ENCODE peak calls at places on chromosome 6, in nine cellular contexts. V, S, E, F, W, M, P, T and R are unnamed samples. For H3K9me3, the result is how much of the 10 kb centered on the place peaks cover.

GRCh38 chr6:152701863-152702401 is 4.2 kb downstream of the MYCT1 start:
- DNase-seq in V (no peak), S (peak), E (no peak), F (no peak), W (no peak), M (no peak), P (no peak), T (no peak), R (no peak)

GRCh38 chr6:90008189-90008907 is 114.1 kb downstream of the GJA10 start:
- DNase-seq in V (no peak), S (no peak), E (no peak), F (no peak), W (no peak), M (no peak), P (no peak), T (no peak), R (no peak)

GRCh38 chr6:44122821-44123220 is 4.4 kb downstream of the MRPL14 start:
- DNase-seq in V (no peak), S (peak), E (no peak), F (no peak), W (no peak), M (no peak), P (no peak), T (no peak), R (no peak)

GRCh38 chr6:92756912-92757311 is 662.4 kb downstream of the EPHA7 start:
- DNase-seq in V (no peak), S (no peak), E (no peak), F (no peak), W (no peak), M (no peak), P (no peak), T (no peak), R (no peak)

GRCh38 chr6:107561325-107561724 is 71.4 kb downstream of the SOBP start:
- DNase-seq in V (no peak), S (no peak), E (peak), F (peak), W (no peak), M (peak), P (peak), T (no peak), R (peak)

GRCh38 chr6:144931172-144932035 is 646.3 kb downstream of the UTRN start:
- DNase-seq in V (no peak), S (peak), E (peak), F (no peak), W (no peak), M (no peak), P (no peak), T (peak), R (peak)

GRCh38 chr6:78513856-78514255 is 353.5 kb upstream of the IRAK1BP1 start:
- DNase-seq in V (no peak), S (no peak), E (no peak), F (no peak), W (no peak), M (no peak), P (no peak), T (no peak), R (peak)

GRCh38 chr6:54236984-54237383 is 71.3 kb upstream of the TINAG start:
- DNase-seq in V (no peak), S (no peak), E (no peak), F (no peak), W (no peak), M (no peak), P (no peak), T (no peak), R (no peak)

GRCh38 chr6:150142657-150143501 is at the start of gene PPP1R14C:
- DNase-seq in V (no peak), S (no peak), E (peak), F (peak), W (no peak), M (no peak), P (no peak), T (no peak), R (no peak)

GRCh38 chr6:110944681-110945151 is 13.8 kb upstream of the GTF3C6 start:
- DNase-seq in V (no peak), S (peak), E (no peak), F (no peak), W (peak), M (no peak), P (no peak), T (peak), R (no peak)

DNA sequence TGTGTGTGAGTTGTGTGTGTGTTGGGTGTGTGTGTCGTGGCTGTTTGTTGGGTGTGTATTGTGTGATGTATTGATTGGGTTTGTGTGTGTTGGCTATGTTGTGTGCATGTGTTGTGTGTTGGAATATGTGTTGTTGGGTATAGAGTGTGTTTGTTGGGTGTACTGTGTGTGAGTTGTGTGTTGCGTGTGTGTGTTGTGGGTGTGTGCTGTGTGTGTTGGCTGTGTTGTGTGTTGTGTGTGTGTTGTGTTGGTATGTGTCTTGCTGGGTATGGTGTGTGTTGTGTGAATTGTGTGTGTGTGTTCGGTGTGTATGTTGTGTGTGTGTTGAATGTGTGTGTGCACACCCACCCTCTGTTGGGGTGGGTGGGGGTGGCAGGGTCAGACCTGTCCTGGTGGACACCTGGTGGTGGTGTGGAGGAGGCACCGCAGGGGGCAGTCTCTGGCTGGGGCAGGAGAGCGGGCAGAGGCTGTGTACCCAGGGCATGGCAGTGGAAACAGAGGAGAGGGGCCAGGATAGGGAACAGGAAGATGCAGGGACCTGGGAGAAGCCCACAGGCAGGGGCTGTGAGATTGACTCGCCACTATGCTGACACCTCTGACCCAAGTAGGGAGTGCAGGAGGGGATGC is 25.5 kb upstream of the PXDC1 start:
- DNase-seq in V (no peak), S (no peak), E (no peak), F (no peak), W (no peak), M (no peak), P (no peak), T (peak), R (no peak)
- TF ChIP-seq CTCF in V (no peak), S (no peak), E (no peak), F (no peak), W (peak), M (no peak), P (no peak), T (no peak), R (peak)

DNA sequence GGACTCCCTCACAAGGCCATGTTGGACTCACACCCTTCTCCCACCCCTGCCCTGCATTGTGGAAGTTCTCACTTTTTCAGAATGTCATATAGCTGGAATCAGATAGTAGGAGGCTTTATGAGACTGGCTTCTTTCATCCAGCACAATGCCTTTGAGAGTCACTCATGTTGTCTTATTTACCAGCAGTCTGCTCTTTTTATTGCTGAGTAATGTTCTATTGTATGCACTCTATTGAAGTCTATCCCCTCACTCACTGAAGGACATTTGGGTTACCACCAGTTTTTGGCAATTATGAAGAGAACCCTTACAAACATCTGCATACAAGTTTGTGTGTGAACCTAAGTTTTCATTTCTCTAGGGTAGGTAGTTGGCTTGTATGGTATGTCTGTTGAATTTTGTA is 80.8 kb upstream of the KCNK16 start:
- DNase-seq in V (no peak), S (no peak), E (no peak), F (no peak), W (no peak), M (no peak), P (no peak), T (no peak), R (no peak)
- H3K9me3 ChIP-seq in V (under half), S (under half), E (under half), F (under half), W (under half), M (under half), P (under half), T (under half), R (under half)

DNA sequence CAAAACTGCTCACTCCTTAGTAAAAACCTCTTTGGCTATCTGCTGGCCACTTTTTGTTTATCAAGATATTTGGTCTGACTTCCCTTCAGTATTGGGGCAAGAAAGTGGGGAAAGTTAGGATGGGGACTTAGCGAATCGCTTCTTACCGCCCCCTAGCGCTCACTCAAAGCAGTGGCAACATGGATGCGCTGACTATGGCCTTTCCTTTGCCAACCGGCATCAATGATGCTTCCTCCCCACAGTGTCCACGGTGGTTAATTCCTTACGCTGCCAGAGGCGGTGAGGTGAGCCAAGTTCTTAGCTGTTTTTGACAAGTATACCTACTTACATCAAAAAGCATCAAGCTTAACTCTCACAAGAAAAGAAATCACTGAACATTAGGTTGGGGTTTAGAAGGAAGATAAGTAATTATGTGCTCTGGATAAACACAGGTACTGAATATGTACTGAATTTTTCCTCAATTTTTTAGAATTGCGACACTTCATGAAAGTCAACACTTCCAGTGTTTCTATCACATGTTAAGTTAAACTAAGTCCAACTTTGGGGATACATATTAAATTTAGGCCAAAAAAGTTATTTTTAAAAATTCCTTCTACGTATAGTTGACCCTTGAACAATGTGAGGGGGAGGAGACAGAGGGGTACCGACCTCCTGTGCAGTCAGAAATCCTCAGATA is 86.7 kb downstream of the GMDS start:
- DNase-seq in V (no peak), S (no peak), E (no peak), F (no peak), W (no peak), M (no peak), P (no peak), T (peak), R (peak)
- TF ChIP-seq CTCF in V (no peak), S (peak), E (no peak), F (no peak), W (peak), M (no peak), P (no peak), T (peak), R (peak)

GRCh38 chr6:147297663-147298313 is 93.6 kb downstream of the STXBP5 start:
- DNase-seq in V (no peak), S (no peak), E (no peak), F (no peak), W (no peak), M (no peak), P (no peak), T (no peak), R (no peak)
- H3K9me3 ChIP-seq in V (under half), S (under half), E (under half), F (under half), W (under half), M (under half), P (under half), T (under half), R (under half)

GRCh38 chr6:157606516-157606915 is 216.5 kb upstream of the SNX9 start:
- DNase-seq in V (no peak), S (no peak), E (no peak), F (no peak), W (no peak), M (no peak), P (no peak), T (no peak), R (no peak)
- TF ChIP-seq CTCF in V (no peak), S (no peak), E (no peak), F (no peak), W (no peak), M (no peak), P (no peak), T (no peak), R (no peak)

DNA sequence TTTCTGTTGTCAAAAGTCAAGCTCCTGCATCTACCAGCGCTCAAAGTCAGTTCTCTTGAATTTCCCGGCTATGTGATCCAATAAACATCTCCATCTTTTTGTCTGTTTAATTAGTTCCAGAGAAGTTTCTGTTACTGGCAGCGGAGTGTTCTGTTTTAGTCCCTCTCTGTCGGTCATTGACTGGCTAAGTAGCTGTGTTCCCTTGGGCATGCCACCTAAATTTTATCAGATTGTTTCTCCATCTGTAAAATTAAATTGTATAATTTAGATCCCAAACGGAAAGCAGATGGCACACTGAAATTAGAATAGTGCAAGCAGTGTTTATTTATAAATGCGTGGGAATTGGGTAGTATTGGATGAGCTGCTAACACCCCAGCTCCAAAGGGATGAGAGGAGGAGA is 29.7 kb upstream of the PRL start:
- DNase-seq in V (no peak), S (no peak), E (no peak), F (no peak), W (no peak), M (no peak), P (no peak), T (no peak), R (peak)
- H3K9me3 ChIP-seq in V (under half), S (under half), E (under half), F (under half), W (under half), M (under half), P (under half), T (under half), R (under half)

DNA sequence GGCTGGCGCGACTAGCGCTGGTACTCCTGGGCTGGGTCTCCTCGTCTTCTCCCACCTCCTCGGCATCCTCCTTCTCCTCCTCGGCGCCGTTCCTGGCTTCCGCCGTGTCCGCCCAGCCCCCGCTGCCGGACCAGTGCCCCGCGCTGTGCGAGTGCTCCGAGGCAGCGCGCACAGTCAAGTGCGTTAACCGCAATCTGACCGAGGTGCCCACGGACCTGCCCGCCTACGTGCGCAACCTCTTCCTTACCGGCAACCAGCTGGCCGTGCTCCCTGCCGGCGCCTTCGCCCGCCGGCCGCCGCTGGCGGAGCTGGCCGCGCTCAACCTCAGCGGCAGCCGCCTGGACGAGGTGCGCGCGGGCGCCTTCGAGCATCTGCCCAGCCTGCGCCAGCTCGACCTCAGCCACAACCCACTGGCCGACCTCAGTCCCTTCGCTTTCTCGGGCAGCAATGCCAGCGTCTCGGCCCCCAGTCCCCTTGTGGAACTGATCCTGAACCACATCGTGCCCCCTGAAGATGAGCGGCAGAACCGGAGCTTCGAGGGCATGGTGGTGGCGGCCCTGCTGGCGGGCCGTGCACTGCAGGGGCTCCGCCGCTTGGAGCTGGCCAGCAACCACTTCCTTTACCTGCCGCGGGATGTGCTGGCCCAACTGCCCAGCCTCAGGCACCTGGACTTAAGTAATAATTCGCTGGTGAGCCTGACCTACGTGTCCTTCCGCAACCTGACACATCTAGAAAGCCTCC is 1.6 kb downstream of the TPBG start:
- DNase-seq in V (no peak), S (peak), E (peak), F (peak), W (no peak), M (no peak), P (peak), T (peak), R (peak)
- TF ChIP-seq CTCF in V (no peak), S (no peak), E (peak), F (peak), W (peak), M (no peak), P (no peak), T (peak), R (peak)

DNA sequence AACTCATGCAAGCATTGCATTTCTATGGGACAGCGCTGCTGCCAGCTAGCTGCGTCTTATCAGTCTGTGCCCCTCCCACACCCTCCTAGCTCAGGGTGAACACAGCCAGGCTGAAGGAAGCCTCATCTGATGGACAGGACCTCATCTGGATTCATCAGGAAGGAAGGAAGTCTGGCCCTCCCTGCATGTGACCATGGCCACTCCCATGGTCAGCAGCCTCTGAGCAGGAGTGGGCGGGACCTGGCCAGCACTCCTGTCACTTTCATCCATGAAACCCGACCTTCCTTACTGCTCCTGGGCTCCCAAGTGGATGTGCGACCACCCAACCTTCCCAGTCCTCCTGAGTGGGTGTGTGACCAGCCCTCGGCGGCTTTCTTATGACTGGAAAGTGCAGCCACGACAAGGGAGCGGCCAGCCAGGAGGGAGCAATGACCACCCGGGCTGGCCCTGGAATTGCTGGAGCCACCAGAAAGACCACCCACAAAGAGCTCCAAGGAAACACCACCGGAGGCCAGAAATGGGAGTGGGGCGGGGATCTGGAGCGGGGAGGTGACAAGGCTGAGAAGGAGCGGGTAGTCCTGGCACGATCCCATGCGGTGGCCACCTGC is 241.1 kb downstream of the TTLL2 start:
- DNase-seq in V (no peak), S (no peak), E (no peak), F (no peak), W (no peak), M (peak), P (no peak), T (no peak), R (no peak)
- H3K9me3 ChIP-seq in V (under half), S (under half), E (under half), F (under half), W (half or more), M (under half), P (under half), T (under half), R (under half)

GRCh38 chr6:46985943-46986342 is 56.2 kb downstream of the ADGRF1 start:
- DNase-seq in V (no peak), S (peak), E (no peak), F (no peak), W (no peak), M (no peak), P (no peak), T (no peak), R (no peak)

GRCh38 chr6:46979206-46979605 is 57.5 kb upstream of the ADGRF5 start:
- DNase-seq in V (no peak), S (no peak), E (no peak), F (no peak), W (no peak), M (no peak), P (no peak), T (no peak), R (no peak)

GRCh38 chr6:46983007-46983411 is 59.1 kb downstream of the ADGRF1 start:
- DNase-seq in V (no peak), S (peak), E (no peak), F (no peak), W (no peak), M (no peak), P (no peak), T (peak), R (no peak)
- TF ChIP-seq CTCF in V (no peak), S (no peak), E (no peak), F (no peak), W (no peak), M (no peak), P (no peak), T (no peak), R (no peak)